ENCODE peak calls at places on chromosome 12, in six cellular contexts. One of them, this sample, is unnamed.

GRCh38 chr12:29957835-29958234 is 174.1 kb upstream of the TMTC1 start:
- DNase-seq in left ventricle myocardium inferior: no peak
- DNase-seq in PC-9: no peak
- DNase-seq in astrocyte of the spinal cord: no peak
- DNase-seq in psoas muscle: no peak
- DNase-seq in tibial nerve: no peak
- DNase-seq in this sample: no peak

GRCh38 chr12:23084236-23084995 is 459.4 kb downstream of the ETNK1 start:
- DNase-seq in PC-9: no peak
- DNase-seq in tibial nerve: no peak
- DNase-seq in astrocyte of the spinal cord: peak
- DNase-seq in psoas muscle: no peak
- DNase-seq in left ventricle myocardium inferior: no peak
- DNase-seq in this sample: peak

GRCh38 chr12:71152838-71153237 is 5.0 kb downstream of the TSPAN8 start:
- DNase-seq in tibial nerve: no peak
- DNase-seq in psoas muscle: no peak
- DNase-seq in PC-9: no peak
- DNase-seq in astrocyte of the spinal cord: no peak
- DNase-seq in left ventricle myocardium inferior: no peak
- DNase-seq in this sample: no peak

GRCh38 chr12:111063296-111064026 is 143.1 kb upstream of the MYL2 start:
- DNase-seq in astrocyte of the spinal cord: peak
- DNase-seq in psoas muscle: no peak
- DNase-seq in tibial nerve: no peak
- DNase-seq in PC-9: peak
- DNase-seq in left ventricle myocardium inferior: no peak
- DNase-seq in this sample: no peak

GRCh38 chr12:92290016-92290685 is 144.5 kb upstream of the BTG1 start:
- DNase-seq in tibial nerve: no peak
- DNase-seq in left ventricle myocardium inferior: no peak
- DNase-seq in psoas muscle: no peak
- DNase-seq in PC-9: peak
- DNase-seq in astrocyte of the spinal cord: peak
- DNase-seq in this sample: no peak

GRCh38 chr12:58323676-58324075 is 382.3 kb downstream of the ATP23 start:
- DNase-seq in psoas muscle: no peak
- DNase-seq in astrocyte of the spinal cord: no peak
- DNase-seq in PC-9: no peak
- DNase-seq in left ventricle myocardium inferior: no peak
- DNase-seq in tibial nerve: no peak
- DNase-seq in this sample: no peak

GRCh38 chr12:52401526-52401925 is 4.6 kb downstream of the KRT82 start:
- DNase-seq in psoas muscle: no peak
- DNase-seq in PC-9: no peak
- DNase-seq in left ventricle myocardium inferior: no peak
- DNase-seq in astrocyte of the spinal cord: no peak
- DNase-seq in tibial nerve: no peak
- DNase-seq in this sample: no peak

GRCh38 chr12:88703790-88704189 is 123.5 kb upstream of the KITLG start:
- DNase-seq in astrocyte of the spinal cord: peak
- DNase-seq in tibial nerve: no peak
- DNase-seq in left ventricle myocardium inferior: no peak
- DNase-seq in psoas muscle: no peak
- DNase-seq in PC-9: peak
- DNase-seq in this sample: no peak

GRCh38 chr12:115013668-115014072 is 329.7 kb upstream of the TBX3 start:
- DNase-seq in PC-9: no peak
- DNase-seq in psoas muscle: no peak
- DNase-seq in astrocyte of the spinal cord: no peak
- DNase-seq in left ventricle myocardium inferior: no peak
- DNase-seq in tibial nerve: no peak
- DNase-seq in this sample: no peak

GRCh38 chr12:52836042-52836466 is 1.9 kb upstream of the KRT79 start:
- DNase-seq in left ventricle myocardium inferior: no peak
- DNase-seq in astrocyte of the spinal cord: peak
- DNase-seq in PC-9: no peak
- DNase-seq in psoas muscle: no peak
- DNase-seq in tibial nerve: no peak
- DNase-seq in this sample: no peak

GRCh38 chr12:1533205-1533601 is 61.2 kb downstream of the FBXL14 start:
- DNase-seq in astrocyte of the spinal cord: peak
- DNase-seq in tibial nerve: no peak
- DNase-seq in PC-9: no peak
- DNase-seq in left ventricle myocardium inferior: no peak
- DNase-seq in psoas muscle: no peak
- DNase-seq in this sample: no peak

GRCh38 chr12:49092086-49092815 is 2.4 kb downstream of the DHH start:
- DNase-seq in PC-9: no peak
- DNase-seq in psoas muscle: peak
- DNase-seq in astrocyte of the spinal cord: peak
- DNase-seq in left ventricle myocardium inferior: peak
- DNase-seq in tibial nerve: peak
- DNase-seq in this sample: no peak
- TF ChIP-seq CTCF in PC-9: peak
- TF ChIP-seq CTCF in psoas muscle: no peak
- TF ChIP-seq CTCF in astrocyte of the spinal cord: peak
- TF ChIP-seq CTCF in left ventricle myocardium inferior: peak
- TF ChIP-seq CTCF in tibial nerve: peak
- TF ChIP-seq CTCF in this sample: peak

DNA sequence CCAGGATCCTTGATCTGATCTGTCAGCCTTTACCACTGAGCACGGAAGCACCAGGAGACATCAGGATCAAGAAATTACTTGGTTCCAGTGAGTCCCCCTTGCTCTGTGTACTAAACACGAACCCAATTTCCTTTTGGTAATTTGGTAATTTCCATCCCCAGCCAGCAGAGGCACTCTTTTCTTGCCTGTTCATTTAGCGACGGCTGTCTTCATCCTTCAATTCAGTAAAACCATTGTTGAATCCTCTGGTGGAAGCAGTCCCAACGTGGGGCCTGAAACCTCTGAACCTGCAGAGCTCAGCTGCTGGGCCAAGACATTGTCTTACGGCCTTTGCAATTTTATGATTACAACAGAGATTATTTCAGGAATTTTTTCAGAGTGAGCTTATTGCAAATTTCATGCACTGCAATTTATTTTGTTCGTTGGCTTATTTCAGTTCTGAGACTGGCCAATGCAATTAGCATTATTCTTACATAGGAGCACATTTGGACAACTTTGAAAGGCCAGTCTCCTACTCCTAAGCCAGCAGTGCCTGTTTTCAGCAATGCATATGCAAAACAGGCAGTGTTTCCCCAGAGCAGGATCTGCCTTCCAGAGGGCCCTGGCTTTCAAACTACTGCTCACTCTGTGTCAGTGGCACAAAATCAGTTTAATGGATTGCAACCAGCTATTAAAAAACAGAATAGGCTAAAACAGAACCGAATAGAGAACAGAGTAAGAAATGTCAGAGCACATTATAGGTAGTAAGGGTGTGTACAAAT is 372.9 kb upstream of the TMEM132C start:
- DNase-seq in PC-9: no peak
- DNase-seq in psoas muscle: no peak
- DNase-seq in tibial nerve: no peak
- DNase-seq in left ventricle myocardium inferior: no peak
- DNase-seq in astrocyte of the spinal cord: no peak
- DNase-seq in this sample: no peak
- TF ChIP-seq CTCF in PC-9: peak
- TF ChIP-seq CTCF in psoas muscle: no peak
- TF ChIP-seq CTCF in tibial nerve: peak
- TF ChIP-seq CTCF in left ventricle myocardium inferior: peak
- TF ChIP-seq CTCF in astrocyte of the spinal cord: peak
- TF ChIP-seq CTCF in this sample: no peak

GRCh38 chr12:107931761-107932160 is 157.3 kb downstream of the ASCL4 start:
- DNase-seq in astrocyte of the spinal cord: no peak
- DNase-seq in left ventricle myocardium inferior: no peak
- DNase-seq in psoas muscle: no peak
- DNase-seq in PC-9: no peak
- DNase-seq in tibial nerve: no peak
- DNase-seq in this sample: no peak

GRCh38 chr12:107925125-107925524 is 150.6 kb downstream of the ASCL4 start:
- DNase-seq in tibial nerve: no peak
- DNase-seq in PC-9: no peak
- DNase-seq in psoas muscle: no peak
- DNase-seq in left ventricle myocardium inferior: no peak
- DNase-seq in astrocyte of the spinal cord: no peak
- DNase-seq in this sample: no peak

DNA sequence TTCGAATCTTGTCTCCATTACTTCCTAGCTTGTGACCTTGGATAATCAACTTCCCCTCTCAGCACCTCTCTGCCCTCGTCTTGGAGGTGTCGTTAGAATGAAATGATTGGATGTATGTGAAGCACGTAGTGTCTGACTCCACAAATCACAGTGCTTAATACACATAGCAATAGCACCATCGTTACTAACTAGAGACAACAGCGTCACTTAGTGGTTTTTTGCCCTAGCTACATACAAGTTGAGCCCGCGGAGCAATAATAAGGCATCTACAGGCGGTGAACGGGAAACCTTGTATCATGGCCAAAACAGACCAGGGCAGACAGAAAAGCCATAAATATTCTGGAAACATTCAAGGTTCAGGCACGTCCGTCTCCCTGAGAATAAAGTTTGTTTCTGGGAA is 154.9 kb downstream of the ASCL4 start:
- DNase-seq in tibial nerve: no peak
- DNase-seq in astrocyte of the spinal cord: peak
- DNase-seq in left ventricle myocardium inferior: no peak
- DNase-seq in PC-9: no peak
- DNase-seq in psoas muscle: no peak
- DNase-seq in this sample: no peak
- TF ChIP-seq CTCF in tibial nerve: no peak
- TF ChIP-seq CTCF in astrocyte of the spinal cord: peak
- TF ChIP-seq CTCF in left ventricle myocardium inferior: peak
- TF ChIP-seq CTCF in PC-9: peak
- TF ChIP-seq CTCF in psoas muscle: no peak
- TF ChIP-seq CTCF in this sample: peak

DNA sequence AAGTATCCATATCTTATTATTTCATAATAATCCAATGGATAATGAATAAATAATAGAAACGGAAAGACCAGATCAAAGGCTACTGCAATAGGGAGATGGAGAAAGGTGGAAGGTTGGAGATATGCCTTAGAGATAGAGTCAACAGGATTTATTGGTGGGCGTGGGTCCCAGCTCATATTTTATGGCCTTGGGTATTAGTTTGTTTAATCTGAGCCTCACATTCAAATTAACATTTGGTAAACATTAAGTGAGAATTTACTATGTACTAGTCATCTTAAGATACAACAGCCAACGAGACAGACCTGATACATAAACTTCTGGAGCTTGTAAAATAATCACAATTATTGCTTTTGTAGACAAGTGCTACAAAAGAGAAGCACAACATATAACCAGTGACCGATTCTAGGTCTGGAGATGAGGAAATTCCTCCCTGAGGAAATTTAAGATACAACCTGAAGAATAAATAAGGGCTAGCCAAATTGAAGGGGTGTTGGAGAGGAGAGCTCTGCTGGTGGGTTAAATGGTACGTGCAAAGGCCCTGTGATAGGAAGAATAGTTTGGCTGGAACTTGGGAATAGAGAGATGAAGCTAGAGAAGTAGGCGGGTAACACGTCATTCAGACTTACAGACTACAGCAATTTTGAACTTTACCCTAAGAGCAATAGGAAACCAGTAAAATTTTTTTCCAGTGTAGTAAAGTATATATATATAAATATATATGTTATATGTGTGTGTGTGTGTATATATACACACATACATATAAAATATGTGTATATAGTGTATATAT is 16.1 kb downstream of the LTBR start:
- DNase-seq in PC-9: no peak
- DNase-seq in psoas muscle: no peak
- DNase-seq in tibial nerve: no peak
- DNase-seq in left ventricle myocardium inferior: no peak
- DNase-seq in astrocyte of the spinal cord: no peak
- DNase-seq in this sample: no peak
- TF ChIP-seq CTCF in PC-9: no peak
- TF ChIP-seq CTCF in psoas muscle: no peak
- TF ChIP-seq CTCF in tibial nerve: no peak
- TF ChIP-seq CTCF in left ventricle myocardium inferior: no peak
- TF ChIP-seq CTCF in astrocyte of the spinal cord: no peak
- TF ChIP-seq CTCF in this sample: no peak

DNA sequence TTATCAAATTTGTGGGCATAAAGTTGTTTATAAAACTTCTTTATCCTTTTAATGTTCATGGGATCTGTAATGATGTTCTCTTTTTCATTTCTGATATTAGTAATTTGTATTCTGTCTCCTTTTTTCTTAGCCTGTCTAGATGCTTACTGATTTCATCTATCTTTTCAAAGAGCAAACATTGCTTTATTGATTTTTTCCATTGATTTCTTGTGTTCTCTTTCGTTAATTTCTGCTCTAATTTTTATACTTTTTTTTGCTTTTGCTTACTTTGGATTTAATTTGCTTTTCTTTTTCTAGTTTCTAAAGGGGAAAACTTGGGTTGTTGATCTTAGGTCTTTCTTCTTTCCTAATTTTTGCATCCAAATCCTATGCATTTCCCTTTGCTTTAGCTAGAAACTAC is 42.5 kb downstream of the CRADD start:
- DNase-seq in astrocyte of the spinal cord: no peak
- DNase-seq in psoas muscle: no peak
- DNase-seq in left ventricle myocardium inferior: no peak
- DNase-seq in PC-9: no peak
- DNase-seq in tibial nerve: no peak
- DNase-seq in this sample: no peak
- TF ChIP-seq CTCF in astrocyte of the spinal cord: no peak
- TF ChIP-seq CTCF in psoas muscle: no peak
- TF ChIP-seq CTCF in left ventricle myocardium inferior: no peak
- TF ChIP-seq CTCF in PC-9: no peak
- TF ChIP-seq CTCF in tibial nerve: no peak
- TF ChIP-seq CTCF in this sample: no peak

DNA sequence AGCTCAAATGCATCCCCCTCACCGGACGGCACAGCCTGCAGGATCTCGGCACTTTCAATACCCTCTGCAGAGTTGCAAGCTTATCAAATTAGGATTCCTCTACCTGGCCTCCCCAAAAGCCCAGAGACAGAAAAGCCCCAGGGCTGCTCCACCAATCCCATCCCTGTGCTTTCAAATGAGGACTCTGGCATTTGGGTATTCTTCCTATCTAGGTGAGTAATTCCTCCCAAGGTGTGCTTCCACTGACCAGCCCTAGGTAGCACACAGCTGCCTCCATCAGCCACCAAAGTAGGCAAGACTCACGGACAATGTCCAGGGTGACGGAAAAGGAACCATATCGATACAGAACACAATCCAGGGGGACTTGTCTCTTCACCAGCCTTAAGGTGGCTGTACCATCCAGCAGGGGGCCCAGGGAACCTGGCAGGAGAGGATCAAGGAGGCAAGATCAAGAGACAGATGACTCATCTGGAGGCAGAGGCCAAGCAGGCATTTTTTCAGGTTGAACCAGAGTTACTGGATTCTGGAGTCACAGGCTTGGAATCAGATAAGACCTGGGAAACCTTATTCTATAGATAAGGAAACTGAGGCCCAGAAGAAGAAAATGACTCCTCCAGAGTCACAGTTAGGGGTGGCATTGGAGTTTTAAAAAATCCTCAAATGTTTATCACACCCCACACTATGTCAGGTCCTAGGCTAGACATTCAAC is 9.9 kb downstream of the PMEL start:
- DNase-seq in PC-9: peak
- DNase-seq in tibial nerve: no peak
- DNase-seq in astrocyte of the spinal cord: peak
- DNase-seq in psoas muscle: no peak
- DNase-seq in left ventricle myocardium inferior: no peak
- DNase-seq in this sample: no peak
- TF ChIP-seq CTCF in PC-9: peak
- TF ChIP-seq CTCF in tibial nerve: peak
- TF ChIP-seq CTCF in astrocyte of the spinal cord: peak
- TF ChIP-seq CTCF in psoas muscle: peak
- TF ChIP-seq CTCF in left ventricle myocardium inferior: no peak
- TF ChIP-seq CTCF in this sample: peak

GRCh38 chr12:26044592-26044991 is 80.2 kb downstream of the BHLHE41 start:
- DNase-seq in tibial nerve: no peak
- DNase-seq in left ventricle myocardium inferior: no peak
- DNase-seq in astrocyte of the spinal cord: no peak
- DNase-seq in PC-9: no peak
- DNase-seq in psoas muscle: no peak
- DNase-seq in this sample: no peak
- TF ChIP-seq CTCF in tibial nerve: no peak
- TF ChIP-seq CTCF in left ventricle myocardium inferior: no peak
- TF ChIP-seq CTCF in astrocyte of the spinal cord: no peak
- TF ChIP-seq CTCF in PC-9: no peak
- TF ChIP-seq CTCF in psoas muscle: no peak
- TF ChIP-seq CTCF in this sample: no peak

This sample was measured in AG09319.